ENCODE peak calls at places on chromosomes 12 and 14, in seven cellular contexts. Z is neural progenitor cell, J is small intestine, N is A549, S is osteoblast, M is ascending aorta, F is GM12865. D is an unnamed sample.

GRCh38 chr14:73775339-73776193 is 61.4 kb upstream of the PNMA1 start:
- DNase-seq in Z (no peak), J (no peak), N (no peak), S (no peak), M (no peak), F (no peak), D (no peak)

GRCh38 chr14:102087762-102088011 is 843 bp upstream of the HSP90AA1 start:
- DNase-seq in Z (no peak), J (no peak), N (no peak), S (no peak), M (no peak), F (no peak), D (no peak)

GRCh38 chr12:83821967-83822366 is 1090.6 kb downstream of the SLC6A15 start:
- DNase-seq in Z (no peak), J (no peak), N (no peak), S (no peak), M (no peak), F (no peak), D (no peak)

GRCh38 chr12:575129-575502 is 88.1 kb downstream of the NINJ2 start:
- DNase-seq in Z (no peak), J (no peak), N (no peak), S (peak), M (no peak), F (no peak), D (no peak)

GRCh38 chr12:53299101-53299453 is 418 bp upstream of the MYG1 start:
- DNase-seq in Z (no peak), J (peak), N (peak), S (peak), M (no peak), F (no peak), D (peak)

GRCh38 chr12:93126069-93126474 is 197.0 kb upstream of the EEA1 start:
- DNase-seq in Z (no peak), J (no peak), N (no peak), S (no peak), M (no peak), F (peak), D (no peak)

GRCh38 chr14:103207038-103207403 is 83.8 kb downstream of the TNFAIP2 start:
- DNase-seq in Z (peak), J (peak), N (no peak), S (peak), M (peak), F (no peak), D (peak)

GRCh38 chr12:52019123-52019770 is 12.5 kb downstream of the TAMALIN start:
- DNase-seq in Z (no peak), J (no peak), N (no peak), S (peak), M (no peak), F (no peak), D (no peak)

GRCh38 chr14:95061317-95062093 is 95.8 kb downstream of the DICER1 start:
- DNase-seq in Z (no peak), J (no peak), N (no peak), S (no peak), M (no peak), F (no peak), D (no peak)

GRCh38 chr12:51318846-51319570 is 5.0 kb downstream of the BIN2 start:
- DNase-seq in Z (no peak), J (peak), N (no peak), S (no peak), M (no peak), F (peak), D (no peak)

GRCh38 chr12:113297214-113297587 is 37.7 kb downstream of the SLC8B1 start:
- DNase-seq in Z (no peak), J (no peak), N (no peak), S (peak), M (no peak), F (no peak), D (no peak)

GRCh38 chr12:105957058-105957457 is 181.7 kb downstream of the NUAK1 start:
- DNase-seq in Z (no peak), J (no peak), N (no peak), S (no peak), M (no peak), F (no peak), D (no peak)

GRCh38 chr12:22014783-22015144 is 31.3 kb upstream of the CMAS start:
- DNase-seq in Z (no peak), J (peak), N (no peak), S (peak), M (no peak), F (no peak), D (no peak)

GRCh38 chr12:77299910-77300772 is 234.8 kb upstream of the E2F7 start:
- DNase-seq in Z (no peak), J (no peak), N (peak), S (peak), M (no peak), F (no peak), D (no peak)

GRCh38 chr12:1662761-1663439 is 28.0 kb upstream of the ADIPOR2 start:
- DNase-seq in Z (peak), J (peak), N (peak), S (no peak), M (no peak), F (peak), D (no peak)

GRCh38 chr12:127381681-127382080 is 885.3 kb upstream of the TMEM132C start:
- DNase-seq in Z (no peak), J (no peak), N (no peak), S (no peak), M (no peak), F (no peak), D (no peak)

GRCh38 chr12:81668475-81668874 is 90.7 kb downstream of the PPFIA2 start:
- DNase-seq in Z (no peak), J (no peak), N (peak), S (peak), M (no peak), F (peak), D (no peak)

GRCh38 chr12:122366685-122367475 is 55.6 kb downstream of the CLIP1 start:
- DNase-seq in Z (no peak), J (no peak), N (peak), S (peak), M (no peak), F (no peak), D (peak)

GRCh38 chr14:101201535-101202125 is 298.1 kb upstream of the RTL1 start:
- DNase-seq in Z (no peak), J (no peak), N (no peak), S (no peak), M (no peak), F (no peak), D (no peak)

GRCh38 chr14:71143391-71144290 is 236.4 kb downstream of the PCNX1 start:
- DNase-seq in Z (no peak), J (peak), N (peak), S (peak), M (no peak), F (no peak), D (no peak)

GRCh38 chr14:105414456-105415371 is 4.9 kb upstream of the MTA1 start:
- DNase-seq in Z (peak), J (peak), N (peak), S (peak), M (peak), F (peak), D (peak)

GRCh38 chr12:122753213-122753571 is 568 bp downstream of the DENR start:
- DNase-seq in Z (no peak), J (peak), N (no peak), S (no peak), M (no peak), F (peak), D (no peak)

GRCh38 chr14:31243860-31244259 is 36.3 kb upstream of the HECTD1 start:
- DNase-seq in Z (no peak), J (peak), N (no peak), S (no peak), M (no peak), F (no peak), D (no peak)

GRCh38 chr12:133130808-133131128 is 341 bp downstream of the ZNF10 start:
- DNase-seq in Z (no peak), J (no peak), N (no peak), S (no peak), M (peak), F (no peak), D (peak)

GRCh38 chr12:113232787-113233585 is 11.7 kb downstream of the TPCN1 start:
- DNase-seq in Z (peak), J (no peak), N (no peak), S (peak), M (no peak), F (peak), D (no peak)

GRCh38 chr14:104316723-104317499 is 178.5 kb downstream of the KIF26A start:
- DNase-seq in Z (no peak), J (no peak), N (no peak), S (peak), M (no peak), F (no peak), D (no peak)

GRCh38 chr14:67951529-67952120 is 132.0 kb downstream of the RAD51B start:
- DNase-seq in Z (no peak), J (peak), N (no peak), S (no peak), M (no peak), F (no peak), D (no peak)

GRCh38 chr14:42277840-42278239 is 671.2 kb downstream of the LRFN5 start:
- DNase-seq in Z (no peak), J (no peak), N (no peak), S (no peak), M (no peak), F (no peak), D (no peak)

GRCh38 chr12:3041558-3042164 is 35.5 kb upstream of the TSPAN9 start:
- DNase-seq in Z (peak), J (peak), N (peak), S (peak), M (no peak), F (peak), D (peak)

GRCh38 chr12:124364543-124364942 is 69.7 kb downstream of the RFLNA start:
- DNase-seq in Z (no peak), J (no peak), N (no peak), S (no peak), M (no peak), F (no peak), D (no peak)

GRCh38 chr12:19234171-19234704 is 104.7 kb downstream of the PLEKHA5 start:
- DNase-seq in Z (no peak), J (no peak), N (no peak), S (no peak), M (no peak), F (no peak), D (no peak)

GRCh38 chr12:12070149-12070548 is 590 bp upstream of the BCL2L14 start:
- DNase-seq in Z (no peak), J (no peak), N (no peak), S (no peak), M (no peak), F (no peak), D (no peak)

GRCh38 chr12:12070674-12071661 is at the start of gene BCL2L14:
- DNase-seq in Z (no peak), J (peak), N (no peak), S (no peak), M (no peak), F (peak), D (no peak)

DNA sequence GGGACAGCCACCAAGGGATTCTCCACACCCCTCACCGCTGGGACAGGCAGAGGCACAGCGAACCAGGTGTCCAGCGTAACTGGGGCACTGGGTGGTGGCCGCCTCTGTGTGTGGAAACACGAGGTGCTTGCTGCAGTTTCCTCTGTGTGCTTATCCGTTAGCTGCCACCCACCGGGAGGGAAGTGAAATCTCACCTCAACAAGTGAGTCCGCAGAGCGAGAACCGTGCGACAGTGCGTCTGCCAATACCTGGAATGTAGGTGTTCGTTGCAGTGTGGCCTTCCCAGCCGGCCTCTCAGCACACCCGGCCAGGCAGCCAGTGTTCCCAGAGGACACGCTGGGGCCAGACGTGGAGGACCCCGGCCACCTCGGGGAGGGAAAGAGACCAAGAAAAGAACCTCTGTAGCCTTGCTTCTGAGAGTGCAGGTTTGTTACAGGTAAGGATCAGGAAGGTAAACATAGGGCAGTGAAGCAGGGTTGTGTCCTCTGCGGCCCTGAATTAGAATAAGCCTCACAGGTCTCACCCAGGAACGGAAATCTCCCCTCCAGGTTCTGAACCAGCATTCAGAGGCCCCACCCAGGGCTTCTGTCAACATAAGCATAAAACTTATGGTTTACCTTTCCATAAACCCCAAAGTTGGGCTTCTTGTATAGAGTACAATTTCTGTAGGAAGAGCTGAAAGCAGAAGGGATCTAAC is 1.5 kb downstream of the BCL2L14 start:
- DNase-seq in Z (no peak), J (peak), N (no peak), S (no peak), M (no peak), F (peak), D (no peak)
- H3K4me3 ChIP-seq in Z (no peak), J (peak), N (no peak), S (no peak), M (no peak), F (peak), D (no peak)

DNA sequence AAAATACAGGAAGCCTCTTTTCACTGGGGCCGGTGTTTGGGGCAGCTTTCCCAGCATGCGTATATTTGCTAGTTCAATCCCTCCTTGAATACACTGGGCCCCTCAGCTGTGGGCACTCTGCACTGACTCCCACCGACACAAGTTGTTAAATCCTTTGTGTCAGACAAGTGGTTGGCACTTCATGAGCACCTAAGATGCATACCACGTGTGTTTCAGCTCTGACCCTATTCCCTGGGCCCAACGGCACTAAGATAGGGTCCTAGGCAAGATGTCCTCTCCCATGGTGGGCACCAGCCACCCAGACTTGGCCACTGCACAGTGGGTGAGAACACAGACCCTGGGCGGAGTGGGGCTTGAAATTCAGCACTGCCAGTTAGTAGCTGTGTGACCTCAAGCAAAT is 173.8 kb downstream of the BCL11B start:
- DNase-seq in Z (no peak), J (no peak), N (no peak), S (no peak), M (no peak), F (no peak), D (no peak)
- H3K4me3 ChIP-seq in Z (no peak), J (no peak), N (no peak), S (no peak), M (no peak), F (no peak), D (no peak)

GRCh38 chr12:8014836-8015235 is 17.7 kb upstream of the FOXJ2 start:
- DNase-seq in Z (peak), J (no peak), N (no peak), S (no peak), M (no peak), F (no peak), D (no peak)

DNA sequence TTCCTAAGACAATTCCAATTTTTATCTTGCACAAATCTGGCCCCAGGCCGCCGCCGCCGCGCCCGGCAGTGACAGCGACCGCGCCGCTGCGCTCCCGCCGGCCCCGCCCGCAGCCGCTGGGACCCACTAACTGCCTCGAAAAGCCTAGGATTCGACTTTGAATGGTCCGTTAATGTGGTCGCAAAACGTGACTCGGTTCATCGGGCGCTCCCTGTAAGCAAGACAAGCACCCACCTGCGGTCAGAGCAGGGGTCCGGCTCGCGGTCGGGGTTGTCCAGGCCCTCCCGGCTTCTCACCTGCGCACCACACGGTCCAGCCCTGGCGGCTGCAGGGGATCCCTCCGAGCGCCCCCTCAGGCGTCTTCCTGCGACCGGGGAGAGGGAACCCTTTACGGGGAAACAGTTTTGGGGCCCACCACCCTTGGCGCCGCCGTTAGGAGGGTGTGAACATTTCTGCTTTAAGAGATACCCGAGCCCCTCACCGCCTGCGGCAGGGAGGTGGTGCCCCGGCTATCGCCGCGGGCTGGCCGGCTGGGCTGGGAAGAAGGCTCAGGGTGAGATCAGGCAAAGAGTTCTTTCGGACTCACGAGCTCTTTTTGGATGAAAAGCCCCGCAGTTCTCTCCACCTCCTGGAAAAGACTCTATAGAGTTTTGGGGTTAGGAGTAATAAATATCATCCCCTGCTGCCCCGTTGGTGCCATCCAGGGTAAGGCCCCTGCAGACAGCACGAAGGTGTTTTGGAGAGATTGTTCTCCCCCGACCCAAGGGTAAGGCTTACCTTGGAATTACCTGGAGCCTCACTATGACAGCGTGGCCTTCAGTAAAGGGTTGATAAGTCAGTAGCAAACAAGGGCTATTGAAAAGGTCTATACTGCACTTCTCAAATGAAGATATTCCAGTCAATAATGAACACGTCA is 13.6 kb upstream of the FOXJ2 start:
- DNase-seq in Z (peak), J (no peak), N (no peak), S (peak), M (no peak), F (peak), D (no peak)
- H3K4me3 ChIP-seq in Z (peak), J (peak), N (peak), S (peak), M (peak), F (no peak), D (no peak)

DNA sequence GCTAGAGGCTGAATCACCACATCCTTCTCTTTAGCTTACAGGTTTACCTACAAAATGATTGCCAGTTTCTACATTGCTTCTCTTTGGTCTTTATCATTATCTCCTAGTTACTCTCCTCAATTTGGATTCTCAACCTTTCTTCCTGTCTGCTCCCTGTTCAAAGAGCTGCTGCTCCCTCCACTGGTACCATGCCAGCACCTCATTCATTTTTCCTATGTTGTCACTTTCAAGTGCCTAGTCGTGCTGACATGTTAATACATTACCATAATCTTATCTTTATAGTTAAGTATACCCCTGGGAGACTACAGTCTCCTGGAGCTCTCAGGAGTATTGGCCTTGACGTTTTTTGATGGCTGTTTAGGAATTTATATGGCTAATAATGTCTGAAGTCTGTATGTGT is 14.2 kb downstream of the FRS2 start:
- DNase-seq in Z (no peak), J (peak), N (no peak), S (no peak), M (no peak), F (no peak), D (no peak)
- H3K4me3 ChIP-seq in Z (no peak), J (no peak), N (no peak), S (no peak), M (no peak), F (no peak), D (no peak)

GRCh38 chr12:39443704-39444234 is 849 bp upstream of the KIF21A start:
- DNase-seq in Z (peak), J (peak), N (no peak), S (no peak), M (no peak), F (no peak), D (no peak)
- H3K4me3 ChIP-seq in Z (peak), J (peak), N (peak), S (peak), M (peak), F (peak), D (peak)

D was measured in tibial nerve.